ENCODE peak calls at places on chromosomes 3 and 15, in four cellular contexts. One of them, this sample, is unnamed.

GRCh38 chr3:69099576-69099975 is 14.8 kb downstream of the ARL6IP5 start:
- DNase-seq in lung: no peak
- DNase-seq in K562: no peak
- DNase-seq in omental fat pad: no peak
- DNase-seq in this sample: no peak

GRCh38 chr15:98952381-98952803 is 55.2 kb downstream of the PGPEP1L start:
- DNase-seq in lung: no peak
- DNase-seq in K562: no peak
- DNase-seq in omental fat pad: no peak
- DNase-seq in this sample: no peak

GRCh38 chr3:32347286-32348125 is 44.1 kb upstream of the CMTM7 start:
- DNase-seq in lung: no peak
- DNase-seq in K562: no peak
- DNase-seq in omental fat pad: no peak
- DNase-seq in this sample: no peak

GRCh38 chr15:96416218-96416933 is 85.9 kb downstream of the NR2F2 start:
- DNase-seq in lung: no peak
- DNase-seq in K562: no peak
- DNase-seq in omental fat pad: no peak
- DNase-seq in this sample: no peak

GRCh38 chr3:11288021-11288491 is 15.9 kb downstream of the ATG7 start:
- DNase-seq in lung: no peak
- DNase-seq in K562: peak; percentile 28
- DNase-seq in omental fat pad: no peak
- DNase-seq in this sample: no peak

GRCh38 chr3:60217156-60217911 is 1033.9 kb downstream of the FHIT start:
- DNase-seq in lung: no peak
- DNase-seq in K562: no peak
- DNase-seq in omental fat pad: no peak
- DNase-seq in this sample: no peak

GRCh38 chr15:95267476-95267875 is 1036.1 kb downstream of the MCTP2 start:
- DNase-seq in lung: no peak
- DNase-seq in K562: no peak
- DNase-seq in omental fat pad: no peak
- DNase-seq in this sample: no peak

GRCh38 chr3:76841750-76842149 is 198.1 kb upstream of the ROBO2 start:
- DNase-seq in lung: no peak
- DNase-seq in K562: no peak
- DNase-seq in omental fat pad: no peak
- DNase-seq in this sample: no peak

GRCh38 chr3:112856537-112856936 is 9.9 kb upstream of the CD200R1L start:
- DNase-seq in lung: no peak
- DNase-seq in K562: no peak
- DNase-seq in omental fat pad: no peak
- DNase-seq in this sample: no peak

GRCh38 chr15:29090617-29091466 is 178.8 kb downstream of the NSMCE3 start:
- DNase-seq in lung: no peak
- DNase-seq in K562: peak; percentile 71
- DNase-seq in omental fat pad: no peak
- DNase-seq in this sample: no peak

GRCh38 chr15:69609176-69609575 is 156.6 kb downstream of the RPLP1 start:
- DNase-seq in lung: no peak
- DNase-seq in K562: no peak
- DNase-seq in omental fat pad: no peak
- DNase-seq in this sample: no peak

GRCh38 chr3:105513042-105513441 is 146.3 kb downstream of the ALCAM start:
- DNase-seq in lung: no peak
- DNase-seq in K562: no peak
- DNase-seq in omental fat pad: no peak
- DNase-seq in this sample: no peak

GRCh38 chr15:88621789-88622604 is 857 bp downstream of the AEN start:
- DNase-seq in lung: no peak
- DNase-seq in K562: peak; percentile 64
- DNase-seq in omental fat pad: no peak
- DNase-seq in this sample: no peak

GRCh38 chr3:171284308-171285075 is 175.7 kb downstream of the TNIK start:
- DNase-seq in lung: no peak
- DNase-seq in K562: no peak
- DNase-seq in omental fat pad: peak; percentile 26
- DNase-seq in this sample: no peak

GRCh38 chr3:107441617-107442016 is 64.4 kb downstream of the CCDC54 start:
- DNase-seq in lung: no peak
- DNase-seq in K562: peak; percentile 22
- DNase-seq in omental fat pad: no peak
- DNase-seq in this sample: no peak

GRCh38 chr3:148079370-148079769 is 618.3 kb upstream of the AGTR1 start:
- DNase-seq in lung: no peak
- DNase-seq in K562: no peak
- DNase-seq in omental fat pad: no peak
- DNase-seq in this sample: no peak

GRCh38 chr15:74787251-74788041 is 5.6 kb downstream of the CSK start:
- DNase-seq in lung: peak; percentile 78
- DNase-seq in K562: peak; percentile 70
- DNase-seq in omental fat pad: no peak
- DNase-seq in this sample: no peak

GRCh38 chr3:180610981-180611380 is 9.0 kb downstream of the TTC14 start:
- DNase-seq in lung: no peak
- DNase-seq in K562: no peak
- DNase-seq in omental fat pad: no peak
- DNase-seq in this sample: no peak

GRCh38 chr3:5232570-5232969 is 45.1 kb downstream of the EDEM1 start:
- DNase-seq in lung: no peak
- DNase-seq in K562: no peak
- DNase-seq in omental fat pad: no peak
- DNase-seq in this sample: no peak

GRCh38 chr15:82105458-82106205 is 59.8 kb upstream of the MEX3B start:
- DNase-seq in lung: peak; percentile 33
- DNase-seq in K562: no peak
- DNase-seq in omental fat pad: no peak
- DNase-seq in this sample: no peak

GRCh38 chr3:156630081-156630772 is 44.2 kb upstream of the TIPARP start:
- DNase-seq in lung: no peak
- DNase-seq in K562: no peak
- DNase-seq in omental fat pad: no peak
- DNase-seq in this sample: no peak

GRCh38 chr3:134291300-134292254 is 40.9 kb upstream of the RYK start:
- DNase-seq in lung: peak; percentile 68
- DNase-seq in K562: no peak
- DNase-seq in omental fat pad: no peak
- DNase-seq in this sample: no peak

GRCh38 chr15:32717290-32718081 is at the start of gene GREM1:
- DNase-seq in lung: no peak
- DNase-seq in K562: no peak
- DNase-seq in omental fat pad: no peak
- DNase-seq in this sample: peak; percentile 49

GRCh38 chr3:187401861-187402260 is 33.7 kb downstream of the RTP4 start:
- DNase-seq in lung: no peak
- DNase-seq in K562: no peak
- DNase-seq in omental fat pad: no peak
- DNase-seq in this sample: no peak

GRCh38 chr15:45703670-45704328 is 69.0 kb downstream of the SQOR start:
- DNase-seq in lung: no peak
- DNase-seq in K562: no peak
- DNase-seq in omental fat pad: no peak
- DNase-seq in this sample: no peak

GRCh38 chr3:89303721-89304120 is 196.3 kb downstream of the EPHA3 start:
- DNase-seq in lung: no peak
- DNase-seq in K562: no peak
- DNase-seq in omental fat pad: no peak
- DNase-seq in this sample: no peak

GRCh38 chr3:56836276-56837163 is 34.8 kb upstream of the ARHGEF3 start:
- DNase-seq in lung: no peak
- DNase-seq in K562: no peak
- DNase-seq in omental fat pad: no peak
- DNase-seq in this sample: no peak

GRCh38 chr15:40310001-40310959 is 2.5 kb upstream of the PLCB2 start:
- DNase-seq in lung: peak; percentile 57
- DNase-seq in K562: peak; percentile 79
- DNase-seq in omental fat pad: peak; percentile 20
- DNase-seq in this sample: peak; percentile 69

GRCh38 chr3:46270474-46270873 is 28.2 kb downstream of the CCR3 start:
- DNase-seq in lung: no peak
- DNase-seq in K562: no peak
- DNase-seq in omental fat pad: no peak
- DNase-seq in this sample: no peak

GRCh38 chr15:66782785-66783184 is 80.7 kb downstream of the SMAD6 start:
- DNase-seq in lung: no peak
- DNase-seq in K562: no peak
- DNase-seq in omental fat pad: no peak
- DNase-seq in this sample: no peak

GRCh38 chr3:3714572-3714971 is 84.7 kb upstream of the LRRN1 start:
- DNase-seq in lung: no peak
- DNase-seq in K562: no peak
- DNase-seq in omental fat pad: no peak
- DNase-seq in this sample: no peak

GRCh38 chr15:69410290-69410874 is 3.8 kb upstream of the KIF23 start:
- DNase-seq in lung: no peak
- DNase-seq in K562: no peak
- DNase-seq in omental fat pad: no peak
- DNase-seq in this sample: no peak

GRCh38 chr3:130517541-130517940 is 564 bp downstream of the COL6A6 start:
- DNase-seq in lung: no peak
- DNase-seq in K562: no peak
- DNase-seq in omental fat pad: no peak
- DNase-seq in this sample: no peak

GRCh38 chr3:86865506-86865905 is 125.4 kb downstream of the VGLL3 start:
- DNase-seq in lung: no peak
- DNase-seq in K562: no peak
- DNase-seq in omental fat pad: no peak
- DNase-seq in this sample: no peak

GRCh38 chr3:147191795-147192385 is 214.5 kb downstream of the ZIC4 start:
- DNase-seq in lung: no peak
- DNase-seq in K562: peak; percentile 2
- DNase-seq in omental fat pad: no peak
- DNase-seq in this sample: no peak

GRCh38 chr3:170331143-170331542 is 26.4 kb upstream of the SKIL start:
- DNase-seq in lung: no peak
- DNase-seq in K562: no peak
- DNase-seq in omental fat pad: no peak
- DNase-seq in this sample: no peak

GRCh38 chr3:176650478-176650877 is 546.8 kb downstream of the TBL1XR1 start:
- DNase-seq in lung: no peak
- DNase-seq in K562: peak; percentile 10
- DNase-seq in omental fat pad: no peak
- DNase-seq in this sample: no peak
- TF ChIP-seq CTCF in lung: no peak
- TF ChIP-seq CTCF in K562: peak; percentile 10
- TF ChIP-seq CTCF in omental fat pad: no peak
- TF ChIP-seq CTCF in this sample: peak; percentile 57

DNA sequence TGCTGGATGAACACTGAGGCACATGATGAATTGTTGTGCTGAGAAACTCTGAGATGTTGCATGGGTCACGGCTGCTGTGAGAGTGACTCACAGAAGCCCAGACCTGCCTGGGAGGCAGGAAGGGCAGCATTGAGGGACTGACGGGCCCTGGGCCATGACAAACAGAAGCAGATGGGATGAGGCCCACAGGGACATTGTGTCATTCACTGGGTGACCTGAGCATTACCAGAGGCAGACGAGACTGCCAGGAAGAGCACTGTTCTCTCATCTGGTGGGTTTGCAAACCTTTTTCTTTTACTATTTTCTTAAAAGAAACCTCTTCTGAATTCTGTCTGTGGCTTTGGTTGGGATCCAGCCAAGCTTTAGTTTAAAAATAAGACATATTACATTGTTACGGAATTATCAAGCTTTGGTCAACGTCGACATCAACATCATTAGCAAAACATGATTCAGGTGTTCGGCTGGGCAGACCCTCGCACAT is 67.8 kb downstream of the BDH1 start:
- DNase-seq in lung: no peak
- DNase-seq in K562: no peak
- DNase-seq in omental fat pad: no peak
- DNase-seq in this sample: no peak
- TF ChIP-seq CTCF in lung: no peak
- TF ChIP-seq CTCF in K562: no peak
- TF ChIP-seq CTCF in omental fat pad: no peak
- TF ChIP-seq CTCF in this sample: no peak

DNA sequence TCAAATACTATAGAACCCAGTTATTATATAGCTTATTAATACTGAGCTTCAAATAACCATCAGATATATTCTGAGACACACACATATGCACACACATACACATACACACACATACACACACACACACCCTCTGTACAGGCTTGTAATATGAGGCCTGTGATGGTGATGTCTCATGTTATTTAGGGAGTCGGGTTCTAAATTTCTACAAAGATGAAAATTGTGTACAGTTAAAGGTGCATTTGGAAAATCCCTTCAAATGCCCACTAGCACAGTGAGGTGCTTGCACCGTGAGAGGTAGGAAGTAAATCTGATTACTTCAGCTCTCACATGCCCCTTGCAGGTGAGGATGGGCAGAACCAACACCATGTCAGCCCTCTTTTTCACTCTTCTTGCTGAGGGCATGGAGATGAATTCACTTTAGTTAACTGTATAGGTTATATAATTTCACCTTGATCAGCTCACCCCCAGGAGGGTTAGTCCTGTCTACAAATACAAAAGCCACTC is 294.5 kb upstream of the PROK2 start:
- DNase-seq in lung: no peak
- DNase-seq in K562: no peak
- DNase-seq in omental fat pad: no peak
- DNase-seq in this sample: no peak
- TF ChIP-seq CTCF in lung: no peak
- TF ChIP-seq CTCF in K562: no peak
- TF ChIP-seq CTCF in omental fat pad: no peak
- TF ChIP-seq CTCF in this sample: no peak

DNA sequence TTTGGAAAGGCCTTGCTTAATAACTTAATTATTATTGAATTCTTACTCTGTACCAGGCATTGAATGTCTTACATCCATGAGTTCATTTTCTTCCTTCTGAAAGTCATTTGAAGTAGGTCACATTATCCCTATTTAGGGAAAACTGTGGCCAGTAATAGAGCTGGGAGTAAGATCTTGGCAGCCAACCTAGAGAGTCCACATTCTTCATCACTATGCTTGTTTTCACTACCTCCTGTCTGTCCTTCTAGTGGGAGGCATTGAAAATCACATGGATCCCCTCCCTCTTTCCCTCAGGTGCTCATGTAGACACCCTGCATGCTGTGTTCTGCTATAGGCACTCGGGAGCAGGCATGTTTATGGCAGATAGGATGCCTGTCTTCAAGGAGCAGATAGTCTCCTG is 154.9 kb downstream of the EBLN2 start:
- DNase-seq in lung: no peak
- DNase-seq in K562: no peak
- DNase-seq in omental fat pad: no peak
- DNase-seq in this sample: no peak
- TF ChIP-seq CTCF in lung: no peak
- TF ChIP-seq CTCF in K562: no peak
- TF ChIP-seq CTCF in omental fat pad: no peak
- TF ChIP-seq CTCF in this sample: no peak

GRCh38 chr15:49145651-49146609 is 9.5 kb downstream of the COPS2 start:
- DNase-seq in lung: no peak
- DNase-seq in K562: peak; percentile 30
- DNase-seq in omental fat pad: no peak
- DNase-seq in this sample: no peak
- TF ChIP-seq CTCF in lung: peak; percentile 37
- TF ChIP-seq CTCF in K562: peak; percentile 41
- TF ChIP-seq CTCF in omental fat pad: no peak
- TF ChIP-seq CTCF in this sample: peak; percentile 35